ENCODE peak calls at places on chromosomes 13 and 19, in six cellular contexts. One of them, this sample, is unnamed. For H3K4me1, the result is how much of the 10 kb centered on the place peaks cover.

GRCh38 chr13:42656136-42656535 is 82.2 kb downstream of the TNFSF11 start:
- DNase-seq in upper lobe of left lung: no peak
- DNase-seq in transverse colon: no peak
- DNase-seq in ovary: no peak
- DNase-seq in IMR-90: no peak
- DNase-seq in testis: no peak
- DNase-seq in this sample: no peak

GRCh38 chr13:52651880-52652169 is 811 bp upstream of the SUGT1 start:
- DNase-seq in upper lobe of left lung: no peak
- DNase-seq in transverse colon: no peak
- DNase-seq in ovary: no peak
- DNase-seq in IMR-90: no peak
- DNase-seq in testis: no peak
- DNase-seq in this sample: no peak

GRCh38 chr13:64723735-64724134 is 2506.4 kb downstream of the PCDH9 start:
- DNase-seq in upper lobe of left lung: no peak
- DNase-seq in transverse colon: no peak
- DNase-seq in ovary: no peak
- DNase-seq in IMR-90: peak
- DNase-seq in testis: no peak
- DNase-seq in this sample: no peak

GRCh38 chr13:112254061-112254818 is 121.9 kb upstream of the SPACA7 start:
- DNase-seq in upper lobe of left lung: peak
- DNase-seq in transverse colon: no peak
- DNase-seq in ovary: no peak
- DNase-seq in IMR-90: no peak
- DNase-seq in testis: no peak
- DNase-seq in this sample: no peak

GRCh38 chr19:47779524-47780214 is 1.2 kb downstream of the SELENOW start:
- DNase-seq in upper lobe of left lung: no peak
- DNase-seq in transverse colon: peak
- DNase-seq in ovary: peak
- DNase-seq in IMR-90: no peak
- DNase-seq in testis: peak
- DNase-seq in this sample: no peak

GRCh38 chr13:52975969-52976368 is 52.6 kb upstream of the OLFM4 start:
- DNase-seq in upper lobe of left lung: no peak
- DNase-seq in transverse colon: no peak
- DNase-seq in ovary: no peak
- DNase-seq in IMR-90: no peak
- DNase-seq in testis: no peak
- DNase-seq in this sample: no peak

GRCh38 chr13:99339736-99340392 is 32.7 kb upstream of the GPR183 start:
- DNase-seq in upper lobe of left lung: no peak
- DNase-seq in transverse colon: peak
- DNase-seq in ovary: no peak
- DNase-seq in IMR-90: peak
- DNase-seq in testis: no peak
- DNase-seq in this sample: no peak

GRCh38 chr13:104773775-104774174 is 1707.6 kb upstream of the SLC10A2 start:
- DNase-seq in upper lobe of left lung: no peak
- DNase-seq in transverse colon: no peak
- DNase-seq in ovary: no peak
- DNase-seq in IMR-90: peak
- DNase-seq in testis: no peak
- DNase-seq in this sample: no peak

GRCh38 chr19:1163283-1163933 is 10.7 kb downstream of the SBNO2 start:
- DNase-seq in upper lobe of left lung: peak
- DNase-seq in transverse colon: no peak
- DNase-seq in ovary: no peak
- DNase-seq in IMR-90: no peak
- DNase-seq in testis: no peak
- DNase-seq in this sample: no peak

GRCh38 chr13:36919206-36919832 is 719 bp downstream of the SMAD9 start:
- DNase-seq in upper lobe of left lung: peak
- DNase-seq in transverse colon: peak
- DNase-seq in ovary: peak
- DNase-seq in IMR-90: peak
- DNase-seq in testis: peak
- DNase-seq in this sample: no peak

GRCh38 chr19:5957132-5957531 is 20.8 kb downstream of the RANBP3 start:
- DNase-seq in upper lobe of left lung: no peak
- DNase-seq in transverse colon: no peak
- DNase-seq in ovary: no peak
- DNase-seq in IMR-90: peak
- DNase-seq in testis: no peak
- DNase-seq in this sample: no peak

GRCh38 chr19:5958074-5958850 is 19.7 kb downstream of the RANBP3 start:
- DNase-seq in upper lobe of left lung: no peak
- DNase-seq in transverse colon: no peak
- DNase-seq in ovary: no peak
- DNase-seq in IMR-90: no peak
- DNase-seq in testis: no peak
- DNase-seq in this sample: no peak

GRCh38 chr19:5960005-5961001 is 17.6 kb downstream of the RANBP3 start:
- DNase-seq in upper lobe of left lung: no peak
- DNase-seq in transverse colon: no peak
- DNase-seq in ovary: no peak
- DNase-seq in IMR-90: no peak
- DNase-seq in testis: peak
- DNase-seq in this sample: no peak

GRCh38 chr19:5958851-5959122 is 19.2 kb downstream of the RANBP3 start:
- DNase-seq in upper lobe of left lung: peak
- DNase-seq in transverse colon: no peak
- DNase-seq in ovary: no peak
- DNase-seq in IMR-90: no peak
- DNase-seq in testis: no peak
- DNase-seq in this sample: no peak

GRCh38 chr19:5959260-5960004 is 18.5 kb downstream of the RANBP3 start:
- DNase-seq in upper lobe of left lung: no peak
- DNase-seq in transverse colon: no peak
- DNase-seq in ovary: no peak
- DNase-seq in IMR-90: no peak
- DNase-seq in testis: no peak
- DNase-seq in this sample: no peak
- H3K4me1 ChIP-seq in upper lobe of left lung: half or more
- H3K4me1 ChIP-seq in transverse colon: half or more
- H3K4me1 ChIP-seq in ovary: under half
- H3K4me1 ChIP-seq in IMR-90: half or more
- H3K4me1 ChIP-seq in testis: under half
- H3K4me1 ChIP-seq in this sample: half or more

GRCh38 chr19:13076320-13076719 is 26.3 kb downstream of the LYL1 start:
- DNase-seq in upper lobe of left lung: no peak
- DNase-seq in transverse colon: no peak
- DNase-seq in ovary: no peak
- DNase-seq in IMR-90: no peak
- DNase-seq in testis: no peak
- DNase-seq in this sample: no peak
- H3K27ac ChIP-seq in upper lobe of left lung: peak
- H3K27ac ChIP-seq in transverse colon: peak
- H3K27ac ChIP-seq in ovary: no peak
- H3K27ac ChIP-seq in IMR-90: no peak
- H3K27ac ChIP-seq in testis: no peak
- H3K27ac ChIP-seq in this sample: no peak

GRCh38 chr19:42089191-42089750 is 13.3 kb downstream of the ZNF574 start:
- DNase-seq in upper lobe of left lung: peak
- DNase-seq in transverse colon: no peak
- DNase-seq in ovary: no peak
- DNase-seq in IMR-90: no peak
- DNase-seq in testis: no peak
- DNase-seq in this sample: no peak

GRCh38 chr19:42088471-42089190 is 12.7 kb downstream of the ZNF574 start:
- DNase-seq in upper lobe of left lung: peak
- DNase-seq in transverse colon: no peak
- DNase-seq in ovary: no peak
- DNase-seq in IMR-90: peak
- DNase-seq in testis: no peak
- DNase-seq in this sample: no peak

GRCh38 chr19:42086770-42087550 is 11.0 kb downstream of the ZNF574 start:
- DNase-seq in upper lobe of left lung: no peak
- DNase-seq in transverse colon: no peak
- DNase-seq in ovary: no peak
- DNase-seq in IMR-90: no peak
- DNase-seq in testis: no peak
- DNase-seq in this sample: no peak

GRCh38 chr19:42083537-42083936 is 7.6 kb downstream of the ZNF574 start:
- DNase-seq in upper lobe of left lung: no peak
- DNase-seq in transverse colon: no peak
- DNase-seq in ovary: no peak
- DNase-seq in IMR-90: no peak
- DNase-seq in testis: no peak
- DNase-seq in this sample: no peak

DNA sequence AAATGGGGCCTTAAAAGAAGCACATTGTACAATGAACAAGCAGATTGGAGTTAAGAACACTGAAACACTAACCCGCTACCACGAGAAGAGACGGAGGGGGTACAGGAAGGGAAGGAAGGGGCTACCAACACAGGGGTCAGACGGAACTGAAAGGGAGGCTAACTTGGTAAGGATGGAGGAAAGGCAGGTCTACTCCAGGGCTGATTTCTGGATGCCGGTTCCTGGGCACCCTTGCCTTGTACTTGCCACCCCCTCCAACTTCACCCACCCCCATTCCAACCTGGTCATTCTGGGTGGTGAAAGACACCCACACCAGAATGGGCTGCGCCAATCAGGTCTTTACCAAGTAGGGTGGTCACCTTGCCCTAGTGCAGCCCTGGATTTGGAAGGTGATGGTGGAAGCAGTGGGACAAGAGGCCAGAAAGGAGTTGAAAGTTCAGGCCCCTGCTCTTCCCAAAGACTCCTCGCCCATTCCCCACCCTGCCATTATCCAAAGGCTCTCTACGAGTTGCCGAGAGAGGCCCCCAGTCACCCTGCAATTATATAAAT is 10.3 kb downstream of the ZNF574 start:
- DNase-seq in upper lobe of left lung: no peak
- DNase-seq in transverse colon: no peak
- DNase-seq in ovary: no peak
- DNase-seq in IMR-90: no peak
- DNase-seq in testis: no peak
- DNase-seq in this sample: no peak
- TF ChIP-seq POLR2A in upper lobe of left lung: no peak
- TF ChIP-seq POLR2A in transverse colon: no peak
- TF ChIP-seq POLR2A in ovary: no peak
- TF ChIP-seq POLR2A in IMR-90: no peak
- TF ChIP-seq POLR2A in testis: no peak
- TF ChIP-seq POLR2A in this sample: no peak

GRCh38 chr19:3693030-3693925 is 7.0 kb downstream of the PIP5K1C start:
- DNase-seq in upper lobe of left lung: peak
- DNase-seq in transverse colon: no peak
- DNase-seq in ovary: no peak
- DNase-seq in IMR-90: no peak
- DNase-seq in testis: no peak
- DNase-seq in this sample: no peak
- H3K4me1 ChIP-seq in upper lobe of left lung: under half
- H3K4me1 ChIP-seq in transverse colon: under half
- H3K4me1 ChIP-seq in ovary: under half
- H3K4me1 ChIP-seq in IMR-90: under half
- H3K4me1 ChIP-seq in testis: under half
- H3K4me1 ChIP-seq in this sample: under half

GRCh38 chr19:55112781-55113569 is 4.5 kb downstream of the PPP1R12C start:
- DNase-seq in upper lobe of left lung: peak
- DNase-seq in transverse colon: no peak
- DNase-seq in ovary: peak
- DNase-seq in IMR-90: no peak
- DNase-seq in testis: no peak
- DNase-seq in this sample: no peak

GRCh38 chr19:55112246-55112780 is 5.1 kb downstream of the PPP1R12C start:
- DNase-seq in upper lobe of left lung: peak
- DNase-seq in transverse colon: no peak
- DNase-seq in ovary: no peak
- DNase-seq in IMR-90: no peak
- DNase-seq in testis: no peak
- DNase-seq in this sample: no peak

GRCh38 chr19:55109527-55110291 is 7.7 kb downstream of the PPP1R12C start:
- DNase-seq in upper lobe of left lung: peak
- DNase-seq in transverse colon: no peak
- DNase-seq in ovary: no peak
- DNase-seq in IMR-90: no peak
- DNase-seq in testis: no peak
- DNase-seq in this sample: no peak

GRCh38 chr19:55113570-55114039 is 3.8 kb downstream of the PPP1R12C start:
- DNase-seq in upper lobe of left lung: peak
- DNase-seq in transverse colon: peak
- DNase-seq in ovary: peak
- DNase-seq in IMR-90: peak
- DNase-seq in testis: peak
- DNase-seq in this sample: no peak

GRCh38 chr19:55111238-55111831 is 6.1 kb downstream of the PPP1R12C start:
- DNase-seq in upper lobe of left lung: peak
- DNase-seq in transverse colon: no peak
- DNase-seq in ovary: no peak
- DNase-seq in IMR-90: no peak
- DNase-seq in testis: no peak
- DNase-seq in this sample: no peak
- H3K27ac ChIP-seq in upper lobe of left lung: peak
- H3K27ac ChIP-seq in transverse colon: peak
- H3K27ac ChIP-seq in ovary: no peak
- H3K27ac ChIP-seq in IMR-90: no peak
- H3K27ac ChIP-seq in testis: peak
- H3K27ac ChIP-seq in this sample: no peak

GRCh38 chr19:29760752-29761502 is 45.9 kb upstream of the C19orf12 start:
- DNase-seq in upper lobe of left lung: no peak
- DNase-seq in transverse colon: peak
- DNase-seq in ovary: no peak
- DNase-seq in IMR-90: no peak
- DNase-seq in testis: no peak
- DNase-seq in this sample: no peak
- TF ChIP-seq POLR2A in upper lobe of left lung: no peak
- TF ChIP-seq POLR2A in transverse colon: no peak
- TF ChIP-seq POLR2A in ovary: no peak
- TF ChIP-seq POLR2A in IMR-90: no peak
- TF ChIP-seq POLR2A in testis: no peak
- TF ChIP-seq POLR2A in this sample: no peak